ENCODE peak calls at places on chromosomes 4 and X, in five cellular contexts. Z, B, M, G and P are unnamed samples.

GRCh38 chr4:158033416-158033863 is 139.4 kb downstream of the GASK1B start:
- DNase-seq in B (no peak), M (no peak), Z (no peak), G (peak), P (no peak)

GRCh38 chr4:70183168-70183939 is 12.2 kb upstream of the ODAM start:
- DNase-seq in B (no peak), Z (peak), M (no peak), G (peak), P (no peak)

GRCh38 chr4:28277931-28278330 is 1417.3 kb downstream of the STIM2 start:
- DNase-seq in G (peak), Z (no peak), B (no peak), M (no peak), P (peak)

GRCh38 chrX:21905209-21905735 is 35.2 kb upstream of the SMS start:
- DNase-seq in B (no peak), G (no peak), M (no peak), Z (no peak), P (no peak)

GRCh38 chrX:104193485-104193884 is 27.2 kb downstream of the FAM199X start:
- DNase-seq in G (no peak), Z (no peak), B (no peak), M (no peak), P (no peak)

GRCh38 chr4:135408109-135408508 is 1206.5 kb upstream of the PABPC4L start:
- DNase-seq in B (peak), Z (no peak), M (no peak), G (no peak), P (no peak)

GRCh38 chrX:26918633-26919032 is 544.5 kb downstream of the PPP4R3C start:
- DNase-seq in G (peak), Z (no peak), M (no peak), B (no peak), P (no peak)

GRCh38 chrX:10042055-10042454 is 74.9 kb downstream of the CLDN34 start:
- DNase-seq in M (no peak), Z (no peak), G (no peak), B (no peak), P (no peak)

GRCh38 chr4:147749811-147750321 is 18.0 kb downstream of the ARHGAP10 start:
- DNase-seq in Z (no peak), B (no peak), M (no peak), G (no peak), P (no peak)

GRCh38 chr4:145177906-145178538 is 2.4 kb downstream of the OTUD4 start:
- DNase-seq in B (no peak), G (peak), Z (no peak), M (no peak), P (no peak)

GRCh38 chr4:188408244-188409067 is 269.2 kb downstream of the TRIML1 start:
- DNase-seq in G (peak), Z (no peak), M (no peak), B (no peak), P (no peak)

GRCh38 chr4:60718874-60719273 is 481.3 kb upstream of the ADGRL3 start:
- DNase-seq in M (no peak), G (no peak), B (no peak), Z (no peak), P (no peak)

GRCh38 chr4:17448689-17449088 is 63.2 kb downstream of the QDPR start:
- DNase-seq in Z (peak), M (no peak), G (no peak), B (no peak), P (no peak)

GRCh38 chr4:184170996-184171395 is 46.7 kb downstream of the ENPP6 start:
- DNase-seq in B (no peak), G (no peak), M (no peak), Z (peak), P (no peak)

GRCh38 chr4:1172971-1173757 is 781 bp upstream of the SPON2 start:
- DNase-seq in B (peak), Z (peak), M (no peak), G (peak), P (no peak)

GRCh38 chrX:150310417-150310816 is 52.7 kb upstream of the MAMLD1 start:
- DNase-seq in B (no peak), M (no peak), Z (no peak), G (no peak), P (no peak)

GRCh38 chrX:20477836-20478532 is 211.3 kb upstream of the RPS6KA3 start:
- DNase-seq in Z (no peak), M (no peak), B (no peak), G (no peak), P (no peak)

GRCh38 chr4:113539408-113539807 is 222.1 kb downstream of the CAMK2D start:
- DNase-seq in B (no peak), Z (peak), G (no peak), M (no peak), P (no peak)

GRCh38 chrX:2499507-2499906 is 1.3 kb downstream of the DHRSX start:
- DNase-seq in Z (no peak), B (no peak), M (no peak), G (no peak), P (no peak)

GRCh38 chrX:55702611-55703010 is 14.9 kb upstream of the RRAGB start:
- DNase-seq in Z (no peak), B (no peak), G (no peak), M (no peak), P (no peak)

GRCh38 chr4:38821739-38822138 is 17.1 kb upstream of the TLR1 start:
- DNase-seq in Z (no peak), G (no peak), B (no peak), M (no peak), P (no peak)

GRCh38 chr4:122476745-122477144 is 20.2 kb upstream of the IL2 start:
- DNase-seq in B (no peak), G (no peak), M (no peak), Z (no peak), P (no peak)

GRCh38 chrX:10617964-10618342 is 2.4 kb downstream of the MID1 start:
- DNase-seq in Z (no peak), B (no peak), M (no peak), G (no peak), P (no peak)

GRCh38 chrX:71846429-71846828 is 64.2 kb upstream of the NHSL2 start:
- DNase-seq in G (peak), M (no peak), B (no peak), Z (no peak), P (no peak)

GRCh38 chr4:52290468-52290867 is 239.4 kb downstream of the SPATA18 start:
- DNase-seq in G (peak), B (no peak), Z (no peak), M (peak), P (no peak)

GRCh38 chr4:147843162-147843561 is 111.3 kb downstream of the ARHGAP10 start:
- DNase-seq in M (no peak), B (no peak), Z (no peak), G (peak), P (no peak)

GRCh38 chrX:7202206-7202605 is 54.3 kb upstream of the PUDP start:
- DNase-seq in G (no peak), B (no peak), Z (no peak), M (no peak), P (no peak)

GRCh38 chrX:68677998-68678397 is 30.5 kb downstream of the STARD8 start:
- DNase-seq in B (no peak), G (no peak), Z (no peak), M (no peak), P (no peak)

GRCh38 chrX:16870861-16871584 is 861 bp upstream of the RBBP7 start:
- DNase-seq in G (peak), B (peak), M (peak), Z (no peak), P (no peak)

GRCh38 chr4:54473077-54473545 is 184.6 kb upstream of the KIT start:
- DNase-seq in Z (no peak), G (peak), B (no peak), M (no peak), P (peak)

GRCh38 chr4:3500634-3501101 is 31.6 kb downstream of the LRPAP1 start:
- DNase-seq in B (no peak), G (no peak), Z (no peak), M (no peak), P (no peak)

GRCh38 chr4:90226734-90227133 is 99.5 kb downstream of the CCSER1 start:
- DNase-seq in B (no peak), Z (no peak), M (no peak), G (no peak), P (no peak)

GRCh38 chrX:39665830-39666518 is 431.8 kb downstream of the BCOR start:
- DNase-seq in G (no peak), B (no peak), M (no peak), Z (no peak), P (no peak)

GRCh38 chr4:142379277-142380051 is 466.6 kb downstream of the INPP4B start:
- DNase-seq in Z (peak), G (peak), B (no peak), M (no peak), P (no peak)

GRCh38 chr4:138669479-138670165 is 346.0 kb upstream of the NOCT start:
- DNase-seq in Z (peak), B (no peak), G (no peak), M (no peak), P (no peak)

GRCh38 chrX:38560776-38561125 is 591 bp upstream of the TSPAN7 start:
- DNase-seq in G (no peak), M (no peak), B (peak), Z (no peak), P (no peak)

GRCh38 chr4:62399242-62399641 is 1199.1 kb downstream of the ADGRL3 start:
- DNase-seq in M (no peak), G (no peak), Z (no peak), B (no peak), P (no peak)

GRCh38 chrX:84339507-84340364 is 151.7 kb upstream of the RPS6KA6 start:
- DNase-seq in B (no peak), M (no peak), G (peak), Z (no peak), P (no peak)

GRCh38 chr4:71857713-71858451 is 74.0 kb upstream of the GC start:
- DNase-seq in B (no peak), G (peak), Z (no peak), M (no peak), P (no peak)

GRCh38 chrX:65596270-65596669 is 61.7 kb upstream of the LAS1L start:
- DNase-seq in B (no peak), G (no peak), Z (no peak), M (no peak), P (no peak)

GRCh38 chrX:65601126-65601525 is 66.3 kb upstream of the MSN start:
- DNase-seq in G (no peak), M (no peak), Z (no peak), B (no peak), P (no peak)

GRCh38 chrX:65601530-65602281 is 65.7 kb upstream of the MSN start:
- DNase-seq in Z (peak), M (peak), B (peak), G (peak), P (peak)

GRCh38 chrX:65600106-65600505 is 65.5 kb upstream of the LAS1L start:
- DNase-seq in M (no peak), B (no peak), G (no peak), Z (no peak), P (no peak)

DNA sequence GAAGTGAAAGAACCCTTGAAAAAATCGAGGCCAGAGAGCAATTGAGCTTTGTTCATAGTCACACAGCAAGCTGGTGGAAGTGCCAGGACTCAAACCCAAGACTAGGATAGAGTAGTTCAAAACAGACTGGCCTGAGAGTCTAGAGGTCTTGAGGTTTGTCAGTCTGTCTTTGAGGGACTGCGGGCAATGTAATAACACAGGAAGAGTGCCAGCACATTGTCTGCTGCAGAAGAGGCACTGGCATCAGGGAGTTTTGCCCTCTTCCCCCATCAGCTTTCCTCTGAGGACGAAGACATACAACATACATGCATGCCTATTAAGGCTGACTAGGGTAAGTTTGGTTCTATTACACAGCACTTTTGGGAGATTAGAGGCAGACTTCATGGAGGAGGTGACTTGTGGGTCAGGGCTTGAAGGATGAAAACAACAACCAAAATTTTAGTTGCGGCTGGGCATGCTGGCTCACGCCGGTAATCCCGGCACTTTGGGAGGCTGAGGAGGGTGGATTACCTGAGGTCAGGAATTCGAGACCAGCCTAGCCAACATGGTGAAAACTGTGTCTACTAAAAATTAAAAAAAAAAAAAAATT is 64.1 kb upstream of the LAS1L start:
- DNase-seq in B (no peak), G (no peak), Z (no peak), M (no peak), P (no peak)
- H3K4me3 ChIP-seq in B (no peak), G (no peak), Z (no peak), M (no peak), P (no peak)

GRCh38 chr4:48033825-48034413 is 17.3 kb downstream of the NIPAL1 start:
- DNase-seq in G (peak), Z (no peak), B (no peak), M (no peak), P (no peak)
- TF ChIP-seq CTCF in G (peak), Z (peak), B (peak), M (peak), P (peak)

DNA sequence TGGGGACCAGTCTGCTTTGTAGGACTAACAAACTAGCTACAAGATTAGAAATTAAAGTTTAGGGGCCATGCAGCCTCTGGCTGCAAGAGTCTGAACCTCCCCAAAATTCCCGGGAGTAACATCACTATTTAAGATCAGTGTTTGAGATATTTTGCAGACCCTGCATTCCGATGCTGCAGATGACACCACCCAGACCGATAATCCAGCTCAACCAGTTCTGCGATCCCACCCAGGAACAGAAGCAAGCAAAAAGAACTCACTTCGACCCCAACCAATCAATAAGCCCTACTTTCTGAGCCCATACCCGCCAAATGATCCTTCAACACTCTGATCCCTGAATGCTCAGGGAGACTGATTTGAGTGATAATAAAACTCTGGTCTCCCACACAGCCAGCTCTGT is 877.8 kb downstream of the FAT4 start:
- DNase-seq in M (no peak), B (no peak), Z (no peak), G (no peak), P (no peak)
- H3K4me3 ChIP-seq in M (no peak), B (no peak), Z (no peak), G (no peak), P (no peak)

GRCh38 chr4:154626793-154627484 is 14.5 kb upstream of the FGG start:
- DNase-seq in B (peak), Z (no peak), G (peak), M (peak), P (no peak)
- TF ChIP-seq CTCF in B (peak), Z (peak), G (peak), M (peak), P (peak)

DNA sequence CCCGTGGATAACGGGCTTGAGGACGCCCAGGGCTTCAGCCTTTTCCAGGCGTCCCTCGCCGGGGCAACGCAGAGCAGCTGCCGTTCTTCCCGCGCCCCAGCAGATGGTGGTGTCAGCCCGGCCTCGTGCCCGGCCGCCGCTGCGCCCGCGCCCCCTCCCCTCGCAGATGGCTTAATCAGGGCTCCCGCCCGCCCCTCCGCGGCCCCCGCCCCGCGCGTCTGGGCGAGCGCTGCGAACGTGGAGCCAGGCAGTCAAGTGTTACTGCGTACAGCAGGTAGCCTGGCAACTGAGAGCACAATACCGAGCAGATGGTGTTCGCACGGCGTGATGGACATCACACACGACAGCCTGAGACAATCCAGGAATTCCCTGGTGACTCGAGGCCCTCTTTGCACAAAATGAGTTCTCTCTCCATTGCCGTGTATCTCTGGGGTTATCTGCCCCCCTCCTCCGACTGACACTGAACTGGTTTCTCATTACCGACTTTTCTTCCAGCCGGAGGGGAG is 69.3 kb downstream of the MGST2 start:
- DNase-seq in G (peak), Z (no peak), B (peak), M (peak), P (peak)
- H3K4me3 ChIP-seq in G (peak), Z (peak), B (peak), M (peak), P (peak)

GRCh38 chr4:83454626-83455025 is 997 bp downstream of the HELQ start:
- DNase-seq in B (no peak), Z (no peak), M (no peak), G (peak), P (no peak)

GRCh38 chr4:83456184-83456501 is 285 bp downstream of the MRPS18C start:
- DNase-seq in Z (no peak), B (no peak), G (no peak), M (no peak), P (no peak)

GRCh38 chr4:83455300-83456183 is at the start of the genes HELQ and MRPS18C:
- DNase-seq in Z (peak), M (peak), B (peak), G (peak), P (peak)
- TF ChIP-seq CTCF in Z (peak), M (peak), B (peak), G (peak), P (no peak)

GRCh38 chr4:153467154-153467896 is 1.2 kb downstream of the TMEM131L start:
- DNase-seq in B (peak), G (peak), M (peak), Z (no peak), P (peak)

GRCh38 chr4:153466637-153467153 is 535 bp downstream of the TMEM131L start:
- DNase-seq in M (no peak), B (peak), G (no peak), Z (no peak), P (no peak)

GRCh38 chr4:153465922-153466636 is at the start of gene TMEM131L:
- DNase-seq in G (peak), M (peak), Z (no peak), B (peak), P (no peak)

GRCh38 chr4:153467897-153468262 is 1.7 kb downstream of the TMEM131L start:
- DNase-seq in Z (no peak), G (no peak), M (no peak), B (no peak), P (no peak)

DNA sequence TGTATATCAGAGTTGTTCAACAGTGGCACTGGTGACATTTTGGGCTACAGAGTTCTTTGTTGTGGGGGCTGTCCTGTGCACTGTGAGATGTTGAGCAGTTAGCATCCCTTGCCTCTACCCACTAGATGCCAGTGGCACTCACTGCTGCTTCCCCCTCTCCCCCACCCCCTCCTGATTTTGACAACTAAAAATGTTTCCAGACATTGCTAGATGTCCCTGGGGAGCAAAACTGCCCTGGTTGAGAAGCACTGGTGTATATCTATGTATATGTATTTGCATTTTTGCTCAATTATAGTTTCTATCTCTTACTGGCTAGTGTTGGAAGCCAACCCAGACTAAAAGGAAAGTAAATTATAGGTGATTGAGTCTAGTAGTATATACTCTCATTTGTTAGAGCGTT is 2.4 kb downstream of the TMEM131L start:
- DNase-seq in Z (no peak), M (no peak), G (no peak), B (no peak), P (no peak)
- H3K4me3 ChIP-seq in Z (peak), M (peak), G (no peak), B (peak), P (no peak)

GRCh38 chr4:171265190-171265818 is 547.9 kb upstream of the GALNTL6 start:
- DNase-seq in M (no peak), G (no peak), B (no peak), Z (no peak), P (no peak)

DNA sequence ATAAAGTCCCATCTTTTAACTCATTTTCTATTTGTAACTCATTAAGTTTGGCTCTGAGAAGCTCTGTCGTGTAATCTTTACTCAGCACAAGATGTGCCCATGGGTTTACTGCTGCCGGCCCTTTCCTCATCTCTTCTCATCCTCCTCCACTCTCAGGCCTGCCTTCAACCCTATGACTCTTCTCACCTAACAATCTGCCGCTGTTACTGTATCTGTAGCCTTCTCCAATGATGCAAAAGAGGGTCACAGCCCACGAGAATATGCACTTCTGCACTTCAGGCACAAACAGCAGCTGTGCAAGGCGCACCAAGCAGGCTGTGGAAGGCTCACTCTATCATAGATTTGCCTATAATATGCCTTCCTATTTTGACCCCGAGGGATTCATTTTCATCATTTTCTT is 546.5 kb upstream of the GALNTL6 start:
- DNase-seq in G (no peak), M (no peak), B (no peak), Z (no peak), P (no peak)
- TF ChIP-seq CTCF in G (no peak), M (no peak), B (no peak), Z (no peak), P (no peak)

DNA sequence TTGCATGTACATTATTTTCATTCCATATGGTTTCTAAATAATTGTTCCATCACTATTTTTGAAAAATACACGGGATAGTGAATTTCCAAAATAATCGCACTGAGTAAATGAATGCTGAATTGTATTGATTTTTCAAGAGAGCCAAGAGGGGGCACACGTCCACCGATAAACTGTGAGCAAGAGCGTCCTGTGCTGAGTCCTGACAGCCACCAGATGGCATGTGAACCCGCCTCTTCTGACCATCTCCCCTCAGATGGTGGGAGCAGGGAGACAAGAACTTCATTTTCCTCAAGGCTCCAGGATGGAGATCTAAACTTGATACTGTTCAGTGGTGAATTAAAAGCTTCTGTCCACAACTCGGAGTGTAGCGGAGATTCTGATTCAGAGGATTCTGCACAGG is 30.6 kb upstream of the IL9R start:
- DNase-seq in M (no peak), Z (no peak), G (peak), B (no peak), P (no peak)
- H3K4me3 ChIP-seq in M (no peak), Z (no peak), G (no peak), B (no peak), P (no peak)